ENCODE peak calls at places on chromosomes 7 and 10, in four cellular contexts. C is HepG2, M is IMR-90, J is K562. A is an unnamed sample.

GRCh38 chr7:2523941-2524807 is 4.6 kb downstream of the LFNG start:
- DNase-seq in C (peak), J (peak), M (peak), A (peak)

GRCh38 chr7:46207931-46208634 is 287.0 kb upstream of the IGFBP3 start:
- DNase-seq in C (no peak), J (no peak), M (no peak), A (no peak)

GRCh38 chr7:141200191-141201108 is 126.6 kb downstream of the TMEM178B start:
- DNase-seq in M (no peak), C (no peak), J (no peak), A (no peak)

GRCh38 chr10:71205468-71205867 is 6.9 kb upstream of the UNC5B start:
- DNase-seq in M (no peak), J (no peak), C (no peak), A (no peak)

GRCh38 chr7:7173956-7174632 is 8.2 kb upstream of the C1GALT1 start:
- DNase-seq in J (no peak), C (peak), M (no peak), A (no peak)

GRCh38 chr10:113680172-113681111 is 730 bp downstream of the CASP7 start:
- DNase-seq in M (peak), J (peak), C (peak), A (peak)

GRCh38 chr7:150947761-150948680 is 30.1 kb downstream of the KCNH2 start:
- DNase-seq in M (no peak), J (peak), C (no peak), A (no peak)

GRCh38 chr7:102432476-102433318 is 678 bp upstream of the ORAI2 start:
- DNase-seq in J (no peak), M (no peak), C (no peak), A (no peak)

GRCh38 chr10:61452229-61452651 is 941 bp downstream of the TMEM26 start:
- DNase-seq in J (no peak), C (no peak), M (no peak), A (no peak)

GRCh38 chr7:15889501-15889900 is 203.0 kb upstream of the MEOX2 start:
- DNase-seq in M (no peak), C (no peak), J (no peak), A (peak)

GRCh38 chr10:122847782-122848604 is 2.3 kb upstream of the CUZD1 start:
- DNase-seq in C (no peak), J (no peak), M (peak), A (no peak)

GRCh38 chr10:132186488-132187413 is at the start of gene DPYSL4:
- DNase-seq in C (no peak), J (peak), M (no peak), A (peak)

GRCh38 chr10:93440591-93441012 is 41.5 kb downstream of the MYOF start:
- DNase-seq in M (peak), J (no peak), C (no peak), A (peak)

GRCh38 chr10:132527338-132528063 is 10.1 kb upstream of the INPP5A start:
- DNase-seq in C (no peak), J (no peak), M (no peak), A (no peak)

GRCh38 chr7:73828107-73828803 is 2.5 kb upstream of the CLDN4 start:
- DNase-seq in C (peak), J (peak), M (peak), A (peak)

GRCh38 chr7:68691261-68692216 is 906.7 kb upstream of the AUTS2 start:
- DNase-seq in C (no peak), M (peak), J (no peak), A (peak)

GRCh38 chr10:91088300-91089140 is 131.9 kb upstream of the PCGF5 start:
- DNase-seq in J (peak), M (peak), C (peak), A (peak)

GRCh38 chr7:24713850-24714675 is 43.2 kb downstream of the GSDME start:
- DNase-seq in J (no peak), C (no peak), M (no peak), A (no peak)

GRCh38 chr10:79289801-79290200 is 57.5 kb upstream of the PPIF start:
- DNase-seq in C (no peak), J (no peak), M (no peak), A (no peak)

GRCh38 chr10:8034666-8035640 is 19.5 kb upstream of the GATA3 start:
- DNase-seq in M (no peak), C (no peak), J (no peak), A (no peak)

GRCh38 chr10:117503170-117503885 is 39.2 kb upstream of the EMX2 start:
- DNase-seq in J (no peak), M (no peak), C (no peak), A (no peak)

GRCh38 chr10:123433539-123433938 is 232.6 kb upstream of the GPR26 start:
- DNase-seq in J (no peak), M (no peak), C (no peak), A (no peak)

GRCh38 chr10:3780766-3781457 is 4.1 kb downstream of the KLF6 start:
- DNase-seq in J (no peak), M (peak), C (no peak), A (no peak)

GRCh38 chr10:3782456-3783312 is 2.3 kb downstream of the KLF6 start:
- DNase-seq in C (peak), J (peak), M (peak), A (peak)

GRCh38 chr10:3783313-3783689 is 1.7 kb downstream of the KLF6 start:
- DNase-seq in M (peak), J (peak), C (no peak), A (peak)

GRCh38 chr10:3781458-3782098 is 3.4 kb downstream of the KLF6 start:
- DNase-seq in M (peak), C (no peak), J (no peak), A (no peak)

DNA sequence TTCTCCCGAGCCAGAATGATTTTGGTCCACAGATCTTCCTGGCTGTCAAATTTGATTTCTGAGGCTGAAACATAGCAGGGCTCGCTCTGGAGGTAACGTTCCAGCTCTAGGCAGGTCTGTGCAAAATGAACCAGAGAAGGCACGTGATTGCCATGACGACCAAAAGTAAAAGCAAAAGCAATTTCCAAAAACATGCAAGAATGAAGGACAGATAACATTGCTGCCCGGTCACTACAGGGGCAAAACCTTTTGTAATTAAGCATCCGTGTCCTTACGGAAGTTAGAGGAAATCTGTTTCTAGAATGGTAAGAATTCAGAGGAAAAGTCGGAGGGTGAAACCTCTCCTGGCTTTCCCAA is 2.9 kb downstream of the KLF6 start:
- DNase-seq in C (no peak), M (no peak), J (no peak), A (no peak)
- TF ChIP-seq BHLHE40 in C (peak), M (peak), J (no peak), A (no peak)

GRCh38 chr7:28036748-28037147 is 143.8 kb downstream of the JAZF1 start:
- DNase-seq in J (no peak), M (no peak), C (no peak), A (no peak)

GRCh38 chr7:28038175-28038855 is 142.3 kb downstream of the JAZF1 start:
- DNase-seq in C (no peak), M (no peak), J (no peak), A (no peak)

GRCh38 chr7:28041508-28042314 is 138.9 kb downstream of the JAZF1 start:
- DNase-seq in M (peak), J (no peak), C (no peak), A (no peak)

GRCh38 chr7:28033386-28033785 is 147.2 kb downstream of the JAZF1 start:
- DNase-seq in J (no peak), M (no peak), C (no peak), A (no peak)

GRCh38 chr7:28037220-28038010 is 143.2 kb downstream of the JAZF1 start:
- DNase-seq in M (peak), C (peak), J (peak), A (peak)
- TF ChIP-seq MAFK in M (peak), C (peak), J (peak), A (peak)

GRCh38 chr10:20627085-20627484 is 270.0 kb downstream of the NEBL start:
- DNase-seq in M (no peak), J (no peak), C (no peak), A (no peak)

GRCh38 chr10:20625868-20626267 is 271.2 kb downstream of the NEBL start:
- DNase-seq in J (no peak), C (no peak), M (no peak), A (no peak)

GRCh38 chr10:20623561-20623960 is 273.6 kb downstream of the NEBL start:
- DNase-seq in M (no peak), C (no peak), J (no peak), A (no peak)

GRCh38 chr10:20624642-20625041 is 272.5 kb downstream of the NEBL start:
- DNase-seq in J (no peak), C (no peak), M (no peak), A (peak)

DNA sequence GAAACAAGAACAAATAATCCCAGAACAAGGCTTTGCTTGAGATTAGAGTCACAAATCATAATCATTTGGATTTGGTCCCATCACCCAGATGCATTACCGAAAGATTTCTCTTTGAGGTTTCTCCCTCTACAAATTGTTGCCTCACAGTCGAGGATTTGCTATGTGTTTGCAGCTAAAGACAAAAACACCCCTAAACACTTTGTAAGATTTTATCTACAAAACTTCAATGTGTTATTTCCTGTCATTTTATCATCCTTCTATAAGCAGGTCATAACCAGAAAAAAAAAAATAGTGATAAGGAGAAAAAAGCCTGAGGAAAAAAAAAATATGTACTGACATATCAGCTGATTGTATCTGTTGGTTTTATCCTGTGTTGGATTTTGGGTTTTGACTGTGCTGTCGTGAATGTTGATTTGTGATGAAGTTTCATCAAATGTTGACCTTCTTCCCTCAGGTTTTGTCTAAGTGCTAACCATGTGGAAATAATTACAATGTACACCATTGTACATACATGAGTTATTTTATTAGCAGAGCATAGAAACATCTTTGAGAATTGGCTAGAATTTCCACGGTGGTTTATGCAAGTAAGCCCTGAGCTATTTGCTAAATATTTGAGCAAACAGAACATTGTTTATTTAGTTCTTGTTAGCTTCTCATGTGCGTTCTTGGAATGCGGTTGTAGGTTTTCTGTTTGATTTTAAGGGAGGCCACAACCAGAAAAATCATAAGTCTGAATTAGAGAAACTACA is 274.4 kb downstream of the NEBL start:
- DNase-seq in M (peak), J (no peak), C (peak), A (peak)
- TF ChIP-seq BHLHE40 in M (no peak), J (no peak), C (no peak), A (no peak)

GRCh38 chr7:107882766-107883165 is 8.2 kb upstream of the DLD start:
- DNase-seq in M (no peak), C (no peak), J (no peak), A (no peak)
- TF ChIP-seq MAFK in M (no peak), C (no peak), J (no peak), A (no peak)

A was measured in A549.